ENCODE peak calls at places on chromosomes 2 and 18, in ten cellular contexts. One of them, this sample, is unnamed.

GRCh38 chr2:26721267-26722032 is 28.9 kb downstream of the KCNK3 start:
- DNase-seq in astrocyte: no peak
- DNase-seq in RWPE1: no peak
- DNase-seq in AG04450: no peak
- DNase-seq in tibial artery: no peak
- DNase-seq in HepG2: peak
- DNase-seq in tibial nerve: no peak
- DNase-seq in right atrium auricular region: no peak
- DNase-seq in CD8-positive, alpha-beta T cell: no peak
- DNase-seq in A549: peak
- DNase-seq in this sample: peak

GRCh38 chr18:62128157-62128556 is 58.7 kb downstream of the PIGN start:
- DNase-seq in astrocyte: peak
- DNase-seq in RWPE1: no peak
- DNase-seq in AG04450: peak
- DNase-seq in tibial artery: no peak
- DNase-seq in HepG2: no peak
- DNase-seq in tibial nerve: no peak
- DNase-seq in right atrium auricular region: no peak
- DNase-seq in CD8-positive, alpha-beta T cell: no peak
- DNase-seq in A549: no peak
- DNase-seq in this sample: no peak

GRCh38 chr2:128369626-128370467 is 51.2 kb upstream of the HS6ST1 start:
- DNase-seq in astrocyte: no peak
- DNase-seq in RWPE1: no peak
- DNase-seq in AG04450: no peak
- DNase-seq in tibial artery: peak
- DNase-seq in HepG2: no peak
- DNase-seq in tibial nerve: no peak
- DNase-seq in right atrium auricular region: no peak
- DNase-seq in CD8-positive, alpha-beta T cell: no peak
- DNase-seq in A549: no peak
- DNase-seq in this sample: no peak

GRCh38 chr18:13183359-13183758 is 35.2 kb upstream of the LDLRAD4 start:
- DNase-seq in astrocyte: no peak
- DNase-seq in RWPE1: no peak
- DNase-seq in AG04450: no peak
- DNase-seq in tibial artery: no peak
- DNase-seq in HepG2: no peak
- DNase-seq in tibial nerve: no peak
- DNase-seq in right atrium auricular region: no peak
- DNase-seq in CD8-positive, alpha-beta T cell: no peak
- DNase-seq in A549: no peak
- DNase-seq in this sample: no peak

GRCh38 chr2:121648611-121649401 is 456 bp downstream of the CLASP1 start:
- DNase-seq in astrocyte: peak
- DNase-seq in RWPE1: peak
- DNase-seq in AG04450: no peak
- DNase-seq in tibial artery: peak
- DNase-seq in HepG2: peak
- DNase-seq in tibial nerve: peak
- DNase-seq in right atrium auricular region: peak
- DNase-seq in CD8-positive, alpha-beta T cell: peak
- DNase-seq in A549: peak
- DNase-seq in this sample: peak

GRCh38 chr2:19796036-19796703 is 105.6 kb downstream of the TTC32 start:
- DNase-seq in astrocyte: peak
- DNase-seq in RWPE1: peak
- DNase-seq in AG04450: no peak
- DNase-seq in tibial artery: no peak
- DNase-seq in HepG2: no peak
- DNase-seq in tibial nerve: no peak
- DNase-seq in right atrium auricular region: no peak
- DNase-seq in CD8-positive, alpha-beta T cell: no peak
- DNase-seq in A549: no peak
- DNase-seq in this sample: no peak

GRCh38 chr2:176535480-176536113 is 266.4 kb downstream of the MTX2 start:
- DNase-seq in astrocyte: peak
- DNase-seq in RWPE1: no peak
- DNase-seq in AG04450: no peak
- DNase-seq in tibial artery: no peak
- DNase-seq in HepG2: no peak
- DNase-seq in tibial nerve: no peak
- DNase-seq in right atrium auricular region: no peak
- DNase-seq in CD8-positive, alpha-beta T cell: no peak
- DNase-seq in A549: no peak
- DNase-seq in this sample: no peak

GRCh38 chr18:76847926-76848325 is 25.6 kb downstream of the ZNF236 start:
- DNase-seq in astrocyte: no peak
- DNase-seq in RWPE1: no peak
- DNase-seq in AG04450: no peak
- DNase-seq in tibial artery: no peak
- DNase-seq in HepG2: peak
- DNase-seq in tibial nerve: no peak
- DNase-seq in right atrium auricular region: no peak
- DNase-seq in CD8-positive, alpha-beta T cell: no peak
- DNase-seq in A549: no peak
- DNase-seq in this sample: no peak

GRCh38 chr2:224712346-224712745 is 3.8 kb downstream of the CCDC195 start:
- DNase-seq in astrocyte: peak
- DNase-seq in RWPE1: no peak
- DNase-seq in AG04450: no peak
- DNase-seq in tibial artery: no peak
- DNase-seq in HepG2: no peak
- DNase-seq in tibial nerve: no peak
- DNase-seq in right atrium auricular region: no peak
- DNase-seq in CD8-positive, alpha-beta T cell: no peak
- DNase-seq in A549: no peak
- DNase-seq in this sample: no peak

GRCh38 chr2:85994421-85994777 is 105.6 kb upstream of the ST3GAL5 start:
- DNase-seq in astrocyte: no peak
- DNase-seq in RWPE1: no peak
- DNase-seq in AG04450: no peak
- DNase-seq in tibial artery: no peak
- DNase-seq in HepG2: no peak
- DNase-seq in tibial nerve: no peak
- DNase-seq in right atrium auricular region: peak
- DNase-seq in CD8-positive, alpha-beta T cell: peak
- DNase-seq in A549: no peak
- DNase-seq in this sample: no peak

GRCh38 chr2:210541280-210541902 is 15.0 kb upstream of the CPS1 start:
- DNase-seq in astrocyte: no peak
- DNase-seq in RWPE1: no peak
- DNase-seq in AG04450: no peak
- DNase-seq in tibial artery: no peak
- DNase-seq in HepG2: peak
- DNase-seq in tibial nerve: no peak
- DNase-seq in right atrium auricular region: no peak
- DNase-seq in CD8-positive, alpha-beta T cell: no peak
- DNase-seq in A549: no peak
- DNase-seq in this sample: no peak

GRCh38 chr18:6561029-6561861 is 146.5 kb upstream of the L3MBTL4 start:
- DNase-seq in astrocyte: no peak
- DNase-seq in RWPE1: no peak
- DNase-seq in AG04450: peak
- DNase-seq in tibial artery: peak
- DNase-seq in HepG2: no peak
- DNase-seq in tibial nerve: peak
- DNase-seq in right atrium auricular region: peak
- DNase-seq in CD8-positive, alpha-beta T cell: no peak
- DNase-seq in A549: no peak
- DNase-seq in this sample: peak

GRCh38 chr2:235793163-235793752 is 299.4 kb downstream of the AGAP1 start:
- DNase-seq in astrocyte: no peak
- DNase-seq in RWPE1: peak
- DNase-seq in AG04450: no peak
- DNase-seq in tibial artery: no peak
- DNase-seq in HepG2: peak
- DNase-seq in tibial nerve: no peak
- DNase-seq in right atrium auricular region: no peak
- DNase-seq in CD8-positive, alpha-beta T cell: no peak
- DNase-seq in A549: peak
- DNase-seq in this sample: no peak

GRCh38 chr2:25369876-25370275 is 28.2 kb upstream of the DNMT3A start:
- DNase-seq in astrocyte: no peak
- DNase-seq in RWPE1: no peak
- DNase-seq in AG04450: no peak
- DNase-seq in tibial artery: no peak
- DNase-seq in HepG2: no peak
- DNase-seq in tibial nerve: no peak
- DNase-seq in right atrium auricular region: no peak
- DNase-seq in CD8-positive, alpha-beta T cell: no peak
- DNase-seq in A549: no peak
- DNase-seq in this sample: no peak

GRCh38 chr2:126656311-126657145 is 570 bp downstream of the GYPC start:
- DNase-seq in astrocyte: peak
- DNase-seq in RWPE1: no peak
- DNase-seq in AG04450: no peak
- DNase-seq in tibial artery: no peak
- DNase-seq in HepG2: no peak
- DNase-seq in tibial nerve: peak
- DNase-seq in right atrium auricular region: no peak
- DNase-seq in CD8-positive, alpha-beta T cell: peak
- DNase-seq in A549: no peak
- DNase-seq in this sample: no peak

GRCh38 chr2:10322973-10323372 is 20.3 kb downstream of the HPCAL1 start:
- DNase-seq in astrocyte: no peak
- DNase-seq in RWPE1: no peak
- DNase-seq in AG04450: no peak
- DNase-seq in tibial artery: no peak
- DNase-seq in HepG2: no peak
- DNase-seq in tibial nerve: no peak
- DNase-seq in right atrium auricular region: no peak
- DNase-seq in CD8-positive, alpha-beta T cell: no peak
- DNase-seq in A549: no peak
- DNase-seq in this sample: no peak

GRCh38 chr2:10321590-10321989 is 18.9 kb downstream of the HPCAL1 start:
- DNase-seq in astrocyte: no peak
- DNase-seq in RWPE1: no peak
- DNase-seq in AG04450: no peak
- DNase-seq in tibial artery: no peak
- DNase-seq in HepG2: no peak
- DNase-seq in tibial nerve: no peak
- DNase-seq in right atrium auricular region: no peak
- DNase-seq in CD8-positive, alpha-beta T cell: no peak
- DNase-seq in A549: no peak
- DNase-seq in this sample: no peak

GRCh38 chr2:10320933-10321332 is 18.2 kb downstream of the HPCAL1 start:
- DNase-seq in astrocyte: no peak
- DNase-seq in RWPE1: no peak
- DNase-seq in AG04450: no peak
- DNase-seq in tibial artery: no peak
- DNase-seq in HepG2: no peak
- DNase-seq in tibial nerve: no peak
- DNase-seq in right atrium auricular region: no peak
- DNase-seq in CD8-positive, alpha-beta T cell: no peak
- DNase-seq in A549: no peak
- DNase-seq in this sample: no peak

GRCh38 chr2:10323535-10323934 is 20.8 kb downstream of the HPCAL1 start:
- DNase-seq in astrocyte: no peak
- DNase-seq in RWPE1: no peak
- DNase-seq in AG04450: no peak
- DNase-seq in tibial artery: no peak
- DNase-seq in HepG2: no peak
- DNase-seq in tibial nerve: no peak
- DNase-seq in right atrium auricular region: no peak
- DNase-seq in CD8-positive, alpha-beta T cell: no peak
- DNase-seq in A549: no peak
- DNase-seq in this sample: no peak

GRCh38 chr2:10322481-10322880 is 19.8 kb downstream of the HPCAL1 start:
- DNase-seq in astrocyte: no peak
- DNase-seq in RWPE1: no peak
- DNase-seq in AG04450: no peak
- DNase-seq in tibial artery: no peak
- DNase-seq in HepG2: no peak
- DNase-seq in tibial nerve: no peak
- DNase-seq in right atrium auricular region: no peak
- DNase-seq in CD8-positive, alpha-beta T cell: no peak
- DNase-seq in A549: no peak
- DNase-seq in this sample: no peak
- H3K27ac ChIP-seq in astrocyte: no peak
- H3K27ac ChIP-seq in RWPE1: no peak
- H3K27ac ChIP-seq in AG04450: no peak
- H3K27ac ChIP-seq in tibial artery: no peak
- H3K27ac ChIP-seq in HepG2: no peak
- H3K27ac ChIP-seq in tibial nerve: no peak
- H3K27ac ChIP-seq in right atrium auricular region: no peak
- H3K27ac ChIP-seq in CD8-positive, alpha-beta T cell: no peak
- H3K27ac ChIP-seq in A549: no peak
- H3K27ac ChIP-seq in this sample: no peak

DNA sequence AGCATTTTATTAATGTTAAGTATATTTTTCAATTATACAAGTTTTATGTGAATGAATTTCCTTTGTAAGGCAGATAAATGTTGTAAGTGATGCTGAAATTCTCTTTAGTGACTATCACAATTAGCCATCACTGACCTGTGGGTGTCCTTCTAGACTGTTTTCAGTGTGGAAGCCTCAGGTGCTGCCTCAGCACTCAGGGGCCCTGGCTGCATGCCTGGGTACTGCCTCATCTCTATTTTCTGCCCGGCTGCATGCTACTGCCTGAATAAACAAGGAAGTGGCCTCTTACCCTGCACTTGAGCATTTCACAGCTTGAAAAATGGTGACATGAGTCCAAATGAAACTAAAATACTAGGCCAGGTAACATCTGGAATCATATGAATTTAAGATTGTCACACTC is 787.6 kb upstream of the SALL3 start:
- DNase-seq in astrocyte: no peak
- DNase-seq in RWPE1: no peak
- DNase-seq in AG04450: no peak
- DNase-seq in tibial artery: no peak
- DNase-seq in HepG2: no peak
- DNase-seq in tibial nerve: no peak
- DNase-seq in right atrium auricular region: no peak
- DNase-seq in CD8-positive, alpha-beta T cell: no peak
- DNase-seq in A549: no peak
- DNase-seq in this sample: peak
- TF ChIP-seq CTCF in astrocyte: no peak
- TF ChIP-seq CTCF in RWPE1: no peak
- TF ChIP-seq CTCF in AG04450: no peak
- TF ChIP-seq CTCF in tibial artery: no peak
- TF ChIP-seq CTCF in HepG2: no peak
- TF ChIP-seq CTCF in tibial nerve: no peak
- TF ChIP-seq CTCF in right atrium auricular region: no peak
- TF ChIP-seq CTCF in CD8-positive, alpha-beta T cell: no peak
- TF ChIP-seq CTCF in A549: no peak
- TF ChIP-seq CTCF in this sample: no peak

GRCh38 chr2:112075490-112076260 is 20.6 kb downstream of the TMEM87B start:
- DNase-seq in astrocyte: peak
- DNase-seq in RWPE1: peak
- DNase-seq in AG04450: no peak
- DNase-seq in tibial artery: no peak
- DNase-seq in HepG2: no peak
- DNase-seq in tibial nerve: no peak
- DNase-seq in right atrium auricular region: no peak
- DNase-seq in CD8-positive, alpha-beta T cell: no peak
- DNase-seq in A549: no peak
- DNase-seq in this sample: no peak
- H3K27ac ChIP-seq in astrocyte: no peak
- H3K27ac ChIP-seq in RWPE1: no peak
- H3K27ac ChIP-seq in AG04450: no peak
- H3K27ac ChIP-seq in tibial artery: no peak
- H3K27ac ChIP-seq in HepG2: no peak
- H3K27ac ChIP-seq in tibial nerve: no peak
- H3K27ac ChIP-seq in right atrium auricular region: no peak
- H3K27ac ChIP-seq in CD8-positive, alpha-beta T cell: no peak
- H3K27ac ChIP-seq in A549: peak
- H3K27ac ChIP-seq in this sample: peak

GRCh38 chr18:26656944-26657536 is 108.7 kb upstream of the KCTD1 start:
- DNase-seq in astrocyte: peak
- DNase-seq in RWPE1: peak
- DNase-seq in AG04450: peak
- DNase-seq in tibial artery: peak
- DNase-seq in HepG2: peak
- DNase-seq in tibial nerve: peak
- DNase-seq in right atrium auricular region: peak
- DNase-seq in CD8-positive, alpha-beta T cell: no peak
- DNase-seq in A549: peak
- DNase-seq in this sample: peak
- TF ChIP-seq CTCF in astrocyte: no peak
- TF ChIP-seq CTCF in RWPE1: no peak
- TF ChIP-seq CTCF in AG04450: peak
- TF ChIP-seq CTCF in tibial artery: no peak
- TF ChIP-seq CTCF in HepG2: peak
- TF ChIP-seq CTCF in tibial nerve: peak
- TF ChIP-seq CTCF in right atrium auricular region: peak
- TF ChIP-seq CTCF in CD8-positive, alpha-beta T cell: no peak
- TF ChIP-seq CTCF in A549: no peak
- TF ChIP-seq CTCF in this sample: no peak